ENCODE peak calls at places on chromosomes 16 and 17, in four cellular contexts. P is AG10803, C is AG04449, H is AG09309. R is an unnamed sample.

GRCh38 chr16:86783626-86784266 is 205.4 kb downstream of the FOXL1 start:
- DNase-seq in C (no peak), H (no peak), P (peak; percentile 83), R (no peak)

GRCh38 chr17:20063665-20064648 is 54.8 kb downstream of the SPECC1 start:
- DNase-seq in P (peak; percentile 95), H (peak; percentile 83), C (peak; percentile 36), R (peak; percentile 95)

GRCh38 chr17:3918372-3919122 is 2.3 kb upstream of the P2RX1 start:
- DNase-seq in P (no peak), C (no peak), H (no peak), R (no peak)

GRCh38 chr16:1170076-1170418 is 17.1 kb downstream of the CACNA1H start:
- DNase-seq in H (no peak), C (no peak), P (no peak), R (no peak)

GRCh38 chr17:80414508-80414802 is 512 bp upstream of the ENDOV start:
- DNase-seq in P (no peak), C (no peak), H (no peak), R (no peak)

GRCh38 chr17:65170839-65171238 is 33.7 kb downstream of the RGS9 start:
- DNase-seq in P (no peak), C (no peak), H (no peak), R (no peak)

GRCh38 chr17:40323731-40324650 is 15.0 kb downstream of the RARA start:
- DNase-seq in C (no peak), P (peak; percentile 72), H (no peak), R (peak; percentile 83)

GRCh38 chr17:38587956-38588771 is 17.6 kb downstream of the SRCIN1 start:
- DNase-seq in C (no peak), P (no peak), H (no peak), R (no peak)

GRCh38 chr16:22317625-22318024 is 20.4 kb downstream of the POLR3E start:
- DNase-seq in C (no peak), P (no peak), H (no peak), R (no peak)

GRCh38 chr17:15157051-15157450 is 108.1 kb downstream of the PMP22 start:
- DNase-seq in C (no peak), P (peak; percentile 56), H (no peak), R (no peak)

GRCh38 chr17:245611-246010 is 64.2 kb upstream of the DOC2B start:
- DNase-seq in H (no peak), P (no peak), C (no peak), R (no peak)

GRCh38 chr16:77480671-77481315 is 46.0 kb upstream of the ADAMTS18 start:
- DNase-seq in C (no peak), P (no peak), H (no peak), R (no peak)

GRCh38 chr16:89370081-89370511 is 120.3 kb downstream of the ANKRD11 start:
- DNase-seq in P (peak; percentile 66), H (no peak), C (peak; percentile 28), R (no peak)

GRCh38 chr17:80063815-80064585 is 27.6 kb downstream of the CCDC40 start:
- DNase-seq in C (no peak), P (peak; percentile 25), H (no peak), R (peak; percentile 81)

GRCh38 chr17:40071720-40072480 is 9.1 kb downstream of the THRA start:
- DNase-seq in P (peak; percentile 60), H (no peak), C (no peak), R (peak; percentile 94)

GRCh38 chr16:72255785-72256184 is 83.8 kb upstream of the PMFBP1 start:
- DNase-seq in C (no peak), P (peak; percentile 18), H (no peak), R (no peak)

GRCh38 chr17:50100921-50101345 is 5.8 kb downstream of the PDK2 start:
- DNase-seq in H (no peak), P (peak; percentile 17), C (no peak), R (no peak)

GRCh38 chr17:27456681-27457404 is 595 bp downstream of the KSR1 start:
- DNase-seq in H (no peak), P (no peak), C (no peak), R (peak; percentile 71)

GRCh38 chr16:61871837-61872777 is 164.1 kb downstream of the CDH8 start:
- DNase-seq in C (no peak), P (no peak), H (no peak), R (no peak)

GRCh38 chr17:64115871-64116534 is 13.9 kb downstream of the ERN1 start:
- DNase-seq in C (peak; percentile 45), P (peak; percentile 80), H (peak; percentile 78), R (no peak)

GRCh38 chr16:15539197-15539596 is 103.8 kb downstream of the MARF1 start:
- DNase-seq in C (no peak), H (no peak), P (no peak), R (no peak)

GRCh38 chr17:77819497-77819896 is 139.0 kb upstream of the TNRC6C start:
- DNase-seq in H (no peak), P (no peak), C (no peak), R (no peak)

GRCh38 chr16:7513429-7513828 is 180.8 kb downstream of the RBFOX1 start:
- DNase-seq in P (no peak), C (no peak), H (no peak), R (no peak)

GRCh38 chr16:22369221-22369811 is 5.1 kb downstream of the CDR2 start:
- DNase-seq in C (no peak), P (peak; percentile 62), H (no peak), R (no peak)

GRCh38 chr16:1324286-1324826 is 9.1 kb upstream of the BAIAP3 start:
- DNase-seq in H (no peak), C (no peak), P (no peak), R (no peak)

GRCh38 chr16:12565423-12565822 is 238.3 kb downstream of the CPPED1 start:
- DNase-seq in P (no peak), H (no peak), C (no peak), R (no peak)

GRCh38 chr16:7057458-7057857 is 275.2 kb upstream of the RBFOX1 start:
- DNase-seq in P (no peak), C (no peak), H (no peak), R (no peak)

GRCh38 chr17:45371414-45372324 is 54.8 kb upstream of the MAP3K14 start:
- DNase-seq in C (peak; percentile 94), H (peak; percentile 94), P (peak; percentile 98), R (peak; percentile 88)

GRCh38 chr16:4987580-4988374 is 29.6 kb downstream of the SEC14L5 start:
- DNase-seq in C (no peak), P (no peak), H (no peak), R (no peak)

GRCh38 chr16:5882087-5882661 is 784.6 kb upstream of the EEF2KMT start:
- DNase-seq in C (no peak), H (no peak), P (no peak), R (no peak)

GRCh38 chr17:27624555-27624954 is 6.4 kb upstream of the LGALS9 start:
- DNase-seq in P (no peak), C (no peak), H (no peak), R (no peak)

GRCh38 chr17:55609737-55610201 is 98.5 kb upstream of the SMIM36 start:
- DNase-seq in C (no peak), P (peak; percentile 9), H (no peak), R (peak; percentile 33)

GRCh38 chr17:422196-422930 is 69.8 kb upstream of the RPH3AL start:
- DNase-seq in C (no peak), P (no peak), H (no peak), R (no peak)

GRCh38 chr16:88672776-88673175 is 9.9 kb upstream of the MVD start:
- DNase-seq in P (no peak), C (no peak), H (no peak), R (no peak)

GRCh38 chr16:1678500-1679098 is 520 bp downstream of the JPT2 start:
- DNase-seq in P (peak; percentile 48), C (no peak), H (no peak), R (peak; percentile 72)

GRCh38 chr17:6413073-6413472 is 21.8 kb downstream of the AIPL1 start:
- DNase-seq in P (peak; percentile 43), C (no peak), H (peak; percentile 10), R (no peak)

DNA sequence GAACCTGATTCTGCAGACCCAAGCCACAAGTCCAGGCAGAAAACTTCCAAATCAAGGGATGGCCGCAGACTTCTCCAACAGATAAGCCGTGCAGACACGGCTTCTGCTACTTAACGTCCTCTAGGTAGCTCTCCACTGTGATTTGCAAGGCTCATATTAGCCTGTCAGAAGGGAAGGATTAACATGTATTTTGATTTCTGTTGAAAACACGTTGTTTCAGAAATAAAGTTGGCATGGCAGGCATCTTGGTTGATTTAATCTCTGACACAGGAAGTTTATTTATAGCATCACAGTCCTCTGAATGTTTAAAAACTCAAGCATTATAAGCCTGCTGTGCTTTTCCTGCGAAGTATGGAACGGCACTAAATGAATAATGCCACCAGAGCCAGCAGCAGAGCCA is 166.8 kb upstream of the TOX3 start:
- DNase-seq in H (no peak), C (no peak), P (no peak), R (no peak)
- H3K4me3 ChIP-seq in H (no peak overlapping the region), C (no peak overlapping the region), P (no peak overlapping the region), R (no peak overlapping the region)

GRCh38 chr16:84597518-84598390 is 20.1 kb downstream of the COTL1 start:
- DNase-seq in H (no peak), P (no peak), C (no peak), R (no peak)

GRCh38 chr16:84598391-84598750 is 19.5 kb downstream of the COTL1 start:
- DNase-seq in C (no peak), H (no peak), P (no peak), R (no peak)

GRCh38 chr16:84600343-84601229 is 17.3 kb downstream of the COTL1 start:
- DNase-seq in P (no peak), C (no peak), H (no peak), R (no peak)

GRCh38 chr16:84596801-84597517 is 20.9 kb downstream of the COTL1 start:
- DNase-seq in C (no peak), H (no peak), P (no peak), R (no peak)

DNA sequence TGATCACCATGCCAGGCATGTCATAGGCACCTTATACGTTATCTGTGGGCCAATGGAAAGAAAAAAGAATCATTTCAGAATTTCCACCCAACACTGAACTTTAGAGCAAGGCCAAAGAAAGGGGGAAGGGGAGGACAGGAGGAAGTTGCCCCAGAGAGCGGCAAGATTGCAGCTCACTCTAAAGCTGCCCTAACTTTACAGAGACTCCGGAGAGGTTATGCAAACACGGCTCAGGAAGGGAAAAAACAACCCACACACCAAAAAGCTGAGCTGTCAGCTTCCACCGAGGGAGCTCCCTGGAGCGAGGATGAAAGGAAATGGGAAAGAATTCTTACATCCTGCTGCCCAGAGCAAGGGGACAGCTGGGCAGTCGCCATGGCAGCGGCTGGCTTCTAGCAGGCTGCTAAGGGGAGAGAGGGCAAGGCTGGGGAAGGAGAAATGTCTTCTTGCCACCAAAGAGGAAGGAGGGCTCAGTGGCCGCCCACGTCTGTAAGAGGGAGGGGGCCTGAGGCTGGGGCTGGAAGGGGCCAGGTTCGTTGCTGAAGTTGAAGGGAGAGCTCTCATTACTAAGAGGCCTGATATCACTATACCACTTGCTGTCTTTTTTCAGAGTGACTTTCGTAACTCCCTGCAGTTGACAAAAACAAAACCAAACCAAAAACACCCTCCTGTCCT is 18.2 kb downstream of the COTL1 start:
- DNase-seq in C (peak; percentile 47), P (peak; percentile 82), H (peak; percentile 60), R (peak; percentile 76)
- H3K4me3 ChIP-seq in C (peak overlapping the region; percentile 31), P (peak overlapping the region; percentile 32), H (peak overlapping the region; percentile 9), R (no peak overlapping the region)

GRCh38 chr16:76303637-76304314 is 26.6 kb downstream of the CNTNAP4 start:
- DNase-seq in C (no peak), H (no peak), P (no peak), R (no peak)
- H3K4me3 ChIP-seq in C (no peak overlapping the region), H (no peak overlapping the region), P (no peak overlapping the region), R (no peak overlapping the region)

DNA sequence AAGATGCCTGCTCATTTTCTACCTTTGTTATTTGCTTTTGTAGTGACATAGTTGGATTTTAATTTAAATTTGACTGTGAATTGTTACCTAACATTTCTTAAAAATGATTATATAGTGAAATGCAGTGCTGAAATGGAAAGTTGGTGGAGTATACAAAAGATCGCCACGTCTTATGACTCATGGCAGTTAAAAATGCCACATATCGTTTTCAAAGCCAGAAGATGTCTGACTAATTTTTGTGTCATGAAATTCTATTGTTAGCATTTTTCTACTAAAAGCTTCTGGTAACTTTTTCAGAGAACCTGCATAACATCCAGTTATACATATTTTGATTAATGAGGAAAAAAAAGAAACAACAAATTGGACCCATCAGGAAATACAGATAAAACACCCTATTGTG is 20.6 kb downstream of the MAP2K4 start:
- DNase-seq in C (peak; percentile 21), P (peak; percentile 71), H (peak; percentile 29), R (no peak)
- H3K4me3 ChIP-seq in C (no peak overlapping the region), P (no peak overlapping the region), H (no peak overlapping the region), R (no peak overlapping the region)